ENCODE peak calls at places on chromosomes 11 and 22, in ten cellular contexts. D is stromal cell of bone marrow; I is hypothalamus; C is anterior cingulate cortex; M is HT1080; F is T47D; N is SW 1271; K is HepG2; S is stimulated activated CD4-positive, alpha-beta T cell treated with anti-CD3 and anti-CD28 coated beads, Interleukin-2, amount 100 ng/mL, for 24 hours; X is left colon. J is an unnamed sample.

GRCh38 chr11:9144828-9145227 is 53.4 kb upstream of the SCUBE2 start:
- DNase-seq in C (no peak), K (no peak), S (no peak), D (no peak), F (no peak), I (no peak), M (no peak), N (no peak), X (no peak), J (no peak)

GRCh38 chr11:59716051-59716450 is 2.4 kb upstream of the OR10V1 start:
- DNase-seq in N (no peak), S (no peak), C (no peak), X (no peak), F (no peak), M (no peak), I (no peak), D (no peak), K (no peak), J (no peak)

GRCh38 chr11:134379241-134379640 is 32.8 kb downstream of the B3GAT1 start:
- DNase-seq in F (no peak), S (no peak), N (no peak), D (no peak), I (no peak), C (no peak), M (no peak), X (no peak), K (no peak), J (no peak)

GRCh38 chr22:19674129-19674928 is 40.0 kb upstream of the SEPTIN5 start:
- DNase-seq in I (no peak), D (no peak), M (no peak), K (no peak), X (no peak), S (no peak), F (no peak), C (no peak), N (no peak), J (no peak)

GRCh38 chr11:115919341-115920086 is 415.3 kb upstream of the CADM1 start:
- DNase-seq in C (no peak), M (peak), I (no peak), F (peak), D (peak), N (no peak), X (no peak), S (no peak), K (no peak), J (peak)

GRCh38 chr11:132312616-132313210 is 942.3 kb downstream of the NTM start:
- DNase-seq in N (no peak), K (no peak), F (no peak), C (peak), I (peak), S (no peak), M (peak), D (peak), X (no peak), J (no peak)

GRCh38 chr11:105969756-105970155 is 52.3 kb downstream of the MSANTD4 start:
- DNase-seq in N (no peak), K (no peak), D (no peak), S (no peak), I (no peak), F (no peak), X (no peak), C (no peak), M (no peak), J (no peak)

GRCh38 chr11:45304111-45304991 is 18.2 kb upstream of the SYT13 start:
- DNase-seq in F (no peak), D (no peak), M (no peak), X (no peak), N (no peak), C (no peak), K (no peak), I (no peak), S (no peak), J (no peak)

GRCh38 chr11:34318111-34319037 is 39.4 kb downstream of the ABTB2 start:
- DNase-seq in N (no peak), K (peak), F (no peak), C (no peak), D (no peak), I (no peak), X (peak), M (peak), S (no peak), J (no peak)

GRCh38 chr11:88384004-88384677 is 46.6 kb upstream of the CTSC start:
- DNase-seq in N (no peak), C (no peak), X (no peak), I (no peak), K (no peak), M (peak), F (peak), S (no peak), D (peak), J (no peak)

GRCh38 chr22:39698106-39698505 is 127.6 kb downstream of the CACNA1I start:
- DNase-seq in D (no peak), F (no peak), C (no peak), X (no peak), N (no peak), S (no peak), K (no peak), I (no peak), M (no peak), J (no peak)

GRCh38 chr11:115162919-115163318 is 341.3 kb downstream of the CADM1 start:
- DNase-seq in X (no peak), F (no peak), I (no peak), M (no peak), D (no peak), K (no peak), C (no peak), N (no peak), S (no peak), J (no peak)